ENCODE peak calls at places on chromosomes 6 and 20, in seven cellular contexts. Y is tibial nerve, U is sigmoid colon, K is ovary, B is K562, T is transverse colon, N is A549. P is an unnamed sample.

GRCh38 chr6:5490495-5491069 is 229.3 kb downstream of the FARS2 start:
- DNase-seq in Y (no peak), U (no peak), K (no peak), B (no peak), T (no peak), N (no peak), P (no peak)

GRCh38 chr20:59400666-59401065 is 100.3 kb downstream of the EDN3 start:
- DNase-seq in Y (no peak), U (no peak), K (no peak), B (no peak), T (no peak), N (no peak), P (no peak)

GRCh38 chr6:1027795-1028569 is 283.9 kb upstream of the FOXQ1 start:
- DNase-seq in Y (no peak), U (no peak), K (no peak), B (no peak), T (no peak), N (no peak), P (no peak)

GRCh38 chr6:41747256-41748101 is at the start of gene PGC:
- DNase-seq in Y (no peak), U (no peak), K (no peak), B (peak; percentile 49), T (no peak), N (no peak), P (no peak)

GRCh38 chr6:27133281-27134227 is 113.9 kb upstream of the PRSS16 start:
- DNase-seq in Y (peak; percentile 7), U (peak; percentile 77), K (no peak), B (no peak), T (peak; percentile 85), N (no peak), P (no peak)

GRCh38 chr20:58618694-58619540 is 32.2 kb upstream of the STX16 start:
- DNase-seq in Y (no peak), U (no peak), K (no peak), B (no peak), T (no peak), N (no peak), P (no peak)

GRCh38 chr6:162055365-162055764 is 672.2 kb downstream of the PRKN start:
- DNase-seq in Y (no peak), U (no peak), K (no peak), B (no peak), T (no peak), N (no peak), P (no peak)

GRCh38 chr6:170038251-170038650 is 252.6 kb downstream of the DLL1 start:
- DNase-seq in Y (no peak), U (peak; percentile 69), K (peak; percentile 13), B (no peak), T (no peak), N (no peak), P (no peak)

GRCh38 chr6:167497387-167498056 is 172.6 kb downstream of the TTLL2 start:
- DNase-seq in Y (no peak), U (peak; percentile 12), K (no peak), B (no peak), T (no peak), N (no peak), P (no peak)

GRCh38 chr20:51594206-51594998 is 51.9 kb upstream of the NFATC2 start:
- DNase-seq in Y (peak; percentile 51), U (peak; percentile 77), K (no peak), B (no peak), T (no peak), N (no peak), P (no peak)

GRCh38 chr6:88848870-88849269 is 114.5 kb downstream of the RNGTT start:
- DNase-seq in Y (no peak), U (no peak), K (no peak), B (no peak), T (no peak), N (no peak), P (no peak)

GRCh38 chr6:127762284-127762683 is 138.6 kb downstream of the THEMIS start:
- DNase-seq in Y (no peak), U (no peak), K (no peak), B (no peak), T (no peak), N (no peak), P (no peak)

GRCh38 chr6:14386263-14386981 is 268.9 kb downstream of the CD83 start:
- DNase-seq in Y (no peak), U (no peak), K (no peak), B (no peak), T (no peak), N (no peak), P (no peak)

GRCh38 chr20:605237-605636 is 4.9 kb downstream of the TCF15 start:
- DNase-seq in Y (no peak), U (no peak), K (no peak), B (no peak), T (no peak), N (no peak), P (no peak)

GRCh38 chr6:10880366-10880765 is 1.5 kb downstream of the GCM2 start:
- DNase-seq in Y (no peak), U (no peak), K (no peak), B (no peak), T (no peak), N (no peak), P (no peak)

GRCh38 chr20:58850693-58851174 is at the start of gene GNAS-AS1:
- DNase-seq in Y (peak; percentile 64), U (peak; percentile 89), K (peak; percentile 64), B (peak; percentile 76), T (peak; percentile 81), N (no peak), P (no peak)

GRCh38 chr20:13017883-13018535 is 9.2 kb downstream of the SPTLC3 start:
- DNase-seq in Y (no peak), U (no peak), K (no peak), B (no peak), T (no peak), N (no peak), P (no peak)

GRCh38 chr6:129578315-129578714 is 131.7 kb downstream of the ARHGAP18 start:
- DNase-seq in Y (no peak), U (no peak), K (no peak), B (no peak), T (no peak), N (no peak), P (no peak)

GRCh38 chr6:129586815-129587214 is 123.2 kb downstream of the ARHGAP18 start:
- DNase-seq in Y (no peak), U (no peak), K (no peak), B (no peak), T (no peak), N (no peak), P (no peak)

GRCh38 chr6:129583864-129584263 is 126.1 kb downstream of the ARHGAP18 start:
- DNase-seq in Y (no peak), U (no peak), K (no peak), B (no peak), T (no peak), N (no peak), P (no peak)
- TF ChIP-seq EP300 in Y (no peak), U (no peak), K (no peak), B (no peak), T (no peak), N (no peak), P (no peak)

GRCh38 chr6:12490376-12490903 is 200.3 kb downstream of the EDN1 start:
- DNase-seq in Y (no peak), U (no peak), K (no peak), B (no peak), T (no peak), N (no peak), P (no peak)

GRCh38 chr6:12494161-12494560 is 204.0 kb downstream of the EDN1 start:
- DNase-seq in Y (no peak), U (no peak), K (no peak), B (no peak), T (no peak), N (no peak), P (no peak)

GRCh38 chr6:12493446-12493845 is 203.3 kb downstream of the EDN1 start:
- DNase-seq in Y (no peak), U (no peak), K (no peak), B (no peak), T (no peak), N (no peak), P (no peak)

GRCh38 chr6:12485837-12486236 is 195.7 kb downstream of the EDN1 start:
- DNase-seq in Y (no peak), U (no peak), K (no peak), B (no peak), T (no peak), N (no peak), P (no peak)

DNA sequence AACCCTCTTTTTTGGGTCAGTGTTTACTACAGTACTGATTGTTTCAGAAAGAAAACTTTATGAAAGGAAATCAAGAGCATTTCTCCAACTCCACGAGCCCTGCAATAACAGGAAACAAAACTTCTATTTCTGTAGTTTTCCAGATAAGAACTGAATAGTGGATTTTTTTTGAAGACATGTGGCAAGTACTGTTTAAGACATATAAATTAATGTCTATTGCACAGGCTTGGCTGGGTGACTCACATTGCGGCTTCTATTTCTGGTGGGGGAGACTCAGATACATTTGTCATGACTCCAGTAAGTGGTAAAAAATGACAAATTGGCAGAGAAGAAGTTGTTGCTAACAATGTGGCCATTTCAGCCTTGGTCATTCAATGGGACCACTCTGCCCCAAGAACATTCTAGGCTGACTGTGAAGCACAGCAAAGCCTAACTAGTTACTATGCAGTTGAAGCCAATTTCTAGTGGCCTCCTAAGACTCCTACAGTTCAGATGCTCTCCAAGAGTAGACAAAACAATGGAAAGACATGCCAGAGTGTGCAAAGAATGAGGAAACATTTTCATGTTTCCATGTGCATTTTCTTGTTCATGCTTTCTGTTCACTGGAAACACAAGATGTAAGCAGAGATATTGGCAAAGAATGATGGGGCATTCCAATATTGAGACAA is 200.9 kb downstream of the EDN1 start:
- DNase-seq in Y (no peak), U (no peak), K (no peak), B (no peak), T (no peak), N (no peak), P (no peak)
- TF ChIP-seq EP300 in Y (no peak), U (no peak), K (no peak), B (no peak), T (no peak), N (peak; percentile 45), P (no peak)

GRCh38 chr6:56374841-56375369 is 127.5 kb upstream of the COL21A1 start:
- DNase-seq in Y (peak; percentile 60), U (peak; percentile 83), K (peak; percentile 46), B (no peak), T (no peak), N (no peak), P (no peak)

GRCh38 chr6:56370591-56371198 is 123.3 kb upstream of the COL21A1 start:
- DNase-seq in Y (peak; percentile 60), U (peak; percentile 91), K (peak; percentile 40), B (no peak), T (peak; percentile 28), N (peak; percentile 4), P (no peak)

GRCh38 chr6:56370127-56370540 is 122.8 kb upstream of the COL21A1 start:
- DNase-seq in Y (peak; percentile 63), U (peak; percentile 93), K (no peak), B (peak; percentile 13), T (peak; percentile 68), N (peak; percentile 23), P (no peak)

GRCh38 chr6:56375806-56376205 is 128.4 kb upstream of the COL21A1 start:
- DNase-seq in Y (no peak), U (no peak), K (no peak), B (no peak), T (no peak), N (no peak), P (no peak)

GRCh38 chr6:56372621-56373020 is 125.2 kb upstream of the COL21A1 start:
- DNase-seq in Y (no peak), U (no peak), K (no peak), B (no peak), T (no peak), N (no peak), P (no peak)
- TF ChIP-seq EP300 in Y (no peak), U (no peak), K (no peak), B (no peak), T (no peak), N (no peak), P (no peak)

GRCh38 chr6:130500693-130501092 is 134.9 kb downstream of the TMEM200A start:
- DNase-seq in Y (no peak), U (no peak), K (no peak), B (no peak), T (no peak), N (no peak), P (no peak)
- TF ChIP-seq EP300 in Y (no peak), U (no peak), K (no peak), B (no peak), T (no peak), N (no peak), P (no peak)